ENCODE peak calls at places on chromosomes 3 and 15, in five cellular contexts. F is mucosa of gallbladder; H is MM.1S; J is activated CD4-positive, CD25-positive, alpha-beta regulatory T cell; L is NCI-H1048. X is an unnamed sample.

GRCh38 chr15:39788800-39789565 is 6.3 kb upstream of the FSIP1 start:
- DNase-seq in L (no peak), F (no peak), J (no peak), H (no peak), X (no peak)

GRCh38 chr3:62260655-62261054 is 112.7 kb downstream of the FEZF2 start:
- DNase-seq in F (no peak), H (no peak), J (no peak), L (no peak), X (no peak)

GRCh38 chr15:59622289-59622688 is 10.7 kb downstream of the GCNT3 start:
- DNase-seq in F (peak; percentile 44), L (no peak), H (peak; percentile 47), J (peak; percentile 3), X (no peak)

GRCh38 chr3:99365396-99365795 is 273.0 kb upstream of the COL8A1 start:
- DNase-seq in F (no peak), J (no peak), L (no peak), H (no peak), X (no peak)

GRCh38 chr3:70053293-70053692 is 53.8 kb downstream of the SAMMSON start:
- DNase-seq in J (no peak), F (no peak), H (no peak), L (no peak), X (no peak)

GRCh38 chr3:42340466-42340865 is 69.9 kb downstream of the LYZL4 start:
- DNase-seq in J (no peak), F (no peak), L (no peak), H (no peak), X (no peak)

GRCh38 chr3:31947671-31948091 is 33.4 kb downstream of the OSBPL10 start:
- DNase-seq in H (no peak), F (no peak), J (no peak), L (no peak), X (no peak)

GRCh38 chr3:23206371-23206770 is 3.2 kb downstream of the UBE2E2 start:
- DNase-seq in F (no peak), H (no peak), J (no peak), L (no peak), X (no peak)

GRCh38 chr15:46526726-46527110 is 891.9 kb downstream of the SQOR start:
- DNase-seq in F (no peak), J (no peak), L (no peak), H (no peak), X (no peak)

GRCh38 chr3:184742676-184743135 is 30.8 kb upstream of the MAGEF1 start:
- DNase-seq in F (no peak), J (no peak), H (no peak), L (no peak), X (no peak)

GRCh38 chr3:31495971-31496370 is 36.8 kb upstream of the STT3B start:
- DNase-seq in H (no peak), F (no peak), J (no peak), L (no peak), X (no peak)

GRCh38 chr3:30538787-30539186 is 67.6 kb upstream of the TGFBR2 start:
- DNase-seq in H (no peak), J (no peak), L (no peak), F (no peak), X (no peak)

GRCh38 chr3:98596087-98596486 is 2.7 kb upstream of the CPOX start:
- DNase-seq in J (no peak), H (no peak), L (no peak), F (no peak), X (no peak)

GRCh38 chr15:90099868-90100854 is 2.1 kb downstream of the IDH2 start:
- DNase-seq in J (no peak), L (no peak), F (peak; percentile 61), H (peak; percentile 92), X (no peak)

GRCh38 chr3:69914395-69914794 is 85.1 kb upstream of the SAMMSON start:
- DNase-seq in J (no peak), F (no peak), L (no peak), H (no peak), X (no peak)

GRCh38 chr3:196666001-196666867 is 26.7 kb downstream of the NRROS start:
- DNase-seq in J (no peak), F (no peak), L (no peak), H (no peak), X (no peak)

GRCh38 chr3:63948995-63949394 is 36.8 kb upstream of the SCAANT1 start:
- DNase-seq in J (no peak), L (no peak), F (no peak), H (no peak), X (no peak)

GRCh38 chr3:180278583-180279188 is 241.9 kb upstream of the PEX5L start:
- DNase-seq in L (no peak), J (no peak), H (peak; percentile 41), F (no peak), X (no peak)

GRCh38 chr3:28765194-28765593 is 416.6 kb upstream of the AZI2 start:
- DNase-seq in F (no peak), H (no peak), J (no peak), L (no peak), X (no peak)

GRCh38 chr3:194224937-194225422 is 89.0 kb downstream of the HES1 start:
- DNase-seq in L (no peak), H (no peak), J (no peak), F (no peak), X (no peak)

GRCh38 chr3:55526332-55527030 is 39.4 kb upstream of the WNT5A start:
- DNase-seq in J (no peak), H (no peak), L (no peak), F (no peak), X (no peak)

GRCh38 chr15:62739507-62739906 is 303.0 kb upstream of the TPM1 start:
- DNase-seq in H (no peak), L (no peak), F (no peak), J (no peak), X (no peak)

GRCh38 chr3:134799393-134799792 is 4.3 kb downstream of the EPHB1 start:
- DNase-seq in H (no peak), F (peak; percentile 26), J (no peak), L (no peak), X (no peak)

GRCh38 chr15:23801881-23802280 is 114.8 kb upstream of the NDN start:
- DNase-seq in H (no peak), F (no peak), J (no peak), L (no peak), X (no peak)

GRCh38 chr3:160402249-160403027 is 3.0 kb downstream of the SMC4 start:
- DNase-seq in J (no peak), L (no peak), F (no peak), H (peak; percentile 48), X (no peak)

GRCh38 chr3:53144446-53144845 is 14.2 kb upstream of the RFT1 start:
- DNase-seq in J (no peak), F (no peak), L (no peak), H (no peak), X (no peak)

GRCh38 chr3:136960838-136961836 is 3.4 kb downstream of the IL20RB start:
- DNase-seq in J (no peak), F (no peak), H (no peak), L (no peak), X (no peak)

GRCh38 chr3:80550154-80550553 is 782.4 kb upstream of the ROBO1 start:
- DNase-seq in H (no peak), L (no peak), F (no peak), J (no peak), X (no peak)

GRCh38 chr3:52705688-52706686 is at the start of the genes GLT8D1 and SPCS1:
- DNase-seq in J (peak; percentile 78), H (peak; percentile 89), L (peak; percentile 75), F (peak; percentile 82), X (peak; percentile 9)